ENCODE peak calls at places on chromosomes 16 and 17, in five cellular contexts. Q, D, K, T and R are unnamed samples.

GRCh38 chr16:22008215-22009142 is 568 bp downstream of the MOSMO start:
- DNase-seq in Q (no peak), D (no peak), K (no peak), T (no peak), R (no peak)

GRCh38 chr16:83810906-83811305 is 3.1 kb downstream of the HSBP1 start:
- DNase-seq in Q (no peak), D (no peak), K (no peak), T (no peak), R (no peak)

GRCh38 chr16:81080233-81080632 is 3.2 kb upstream of the C16orf46 start:
- DNase-seq in Q (no peak), D (no peak), K (no peak), T (no peak), R (no peak)

GRCh38 chr17:75239214-75239613 is 22.2 kb downstream of the GGA3 start:
- DNase-seq in Q (no peak), D (no peak), K (no peak), T (no peak), R (no peak)

GRCh38 chr17:79033741-79034501 is 10.0 kb downstream of the C1QTNF1 start:
- DNase-seq in Q (no peak), D (no peak), K (no peak), T (no peak), R (no peak)

GRCh38 chr17:78992542-78993212 is 13.0 kb upstream of the LGALS3BP start:
- DNase-seq in Q (no peak), D (no peak), K (no peak), T (no peak), R (no peak)

GRCh38 chr17:76365256-76365903 is 11.7 kb upstream of the PRPSAP1 start:
- DNase-seq in Q (peak), D (no peak), K (no peak), T (no peak), R (peak)

GRCh38 chr16:81224836-81225235 is 13.7 kb upstream of the BCO1 start:
- DNase-seq in Q (no peak), D (no peak), K (no peak), T (no peak), R (no peak)

GRCh38 chr16:30018731-30019158 is 4.3 kb upstream of the C16orf92 start:
- DNase-seq in Q (no peak), D (no peak), K (no peak), T (no peak), R (no peak)

GRCh38 chr16:10770907-10771306 is 27.3 kb downstream of the NUBP1 start:
- DNase-seq in Q (no peak), D (no peak), K (no peak), T (no peak), R (no peak)

GRCh38 chr17:41553987-41554680 is 17.7 kb downstream of the KRT9 start:
- DNase-seq in Q (no peak), D (no peak), K (no peak), T (no peak), R (no peak)

GRCh38 chr16:12881771-12882170 is 19.6 kb upstream of the SHISA9 start:
- DNase-seq in Q (no peak), D (no peak), K (no peak), T (no peak), R (no peak)

GRCh38 chr17:63939884-63940283 is 7.8 kb upstream of the CD79B start:
- DNase-seq in Q (no peak), D (no peak), K (no peak), T (no peak), R (no peak)

GRCh38 chr17:62630365-62631085 is 3.1 kb downstream of the MRC2 start:
- DNase-seq in Q (peak), D (no peak), K (no peak), T (no peak), R (no peak)

GRCh38 chr17:16568541-16569357 is at the start of gene ZNF287:
- DNase-seq in Q (peak), D (no peak), K (peak), T (peak), R (no peak)

GRCh38 chr17:9104370-9105041 is 83.2 kb downstream of the NTN1 start:
- DNase-seq in Q (no peak), D (no peak), K (no peak), T (no peak), R (no peak)

GRCh38 chr17:6959700-6960099 is 36.1 kb upstream of the ALOX12 start:
- DNase-seq in Q (no peak), D (no peak), K (no peak), T (no peak), R (no peak)

GRCh38 chr17:34234616-34235015 is 20.5 kb upstream of the CCL2 start:
- DNase-seq in Q (no peak), D (no peak), K (no peak), T (no peak), R (no peak)

GRCh38 chr16:21997693-21998480 is 3.0 kb downstream of the PDZD9 start:
- DNase-seq in Q (no peak), D (no peak), K (no peak), T (no peak), R (no peak)

DNA sequence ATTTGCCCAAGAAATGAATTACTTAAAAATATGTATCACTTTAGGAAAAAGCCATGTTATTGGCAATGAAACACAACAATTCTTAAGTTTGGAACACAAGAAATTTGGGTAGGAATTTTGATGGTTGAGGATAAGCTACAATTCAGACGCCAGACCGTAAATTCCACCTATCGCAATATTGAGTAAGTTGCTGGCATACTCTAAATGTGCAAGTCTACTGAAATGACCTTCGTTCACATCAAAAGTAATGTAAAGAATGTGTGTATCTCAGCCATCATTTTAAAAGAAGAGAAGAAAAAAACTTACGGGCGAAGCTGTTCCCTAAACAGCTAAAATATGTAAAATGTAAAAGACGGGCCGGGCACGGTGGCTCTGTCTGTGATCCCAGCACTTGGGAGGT is 33.4 kb downstream of the UBE2G1 start:
- DNase-seq in Q (no peak), D (no peak), K (no peak), T (no peak), R (no peak)
- TF ChIP-seq ZNF274 in Q (no peak), D (no peak), K (no peak), T (no peak), R (no peak)

DNA sequence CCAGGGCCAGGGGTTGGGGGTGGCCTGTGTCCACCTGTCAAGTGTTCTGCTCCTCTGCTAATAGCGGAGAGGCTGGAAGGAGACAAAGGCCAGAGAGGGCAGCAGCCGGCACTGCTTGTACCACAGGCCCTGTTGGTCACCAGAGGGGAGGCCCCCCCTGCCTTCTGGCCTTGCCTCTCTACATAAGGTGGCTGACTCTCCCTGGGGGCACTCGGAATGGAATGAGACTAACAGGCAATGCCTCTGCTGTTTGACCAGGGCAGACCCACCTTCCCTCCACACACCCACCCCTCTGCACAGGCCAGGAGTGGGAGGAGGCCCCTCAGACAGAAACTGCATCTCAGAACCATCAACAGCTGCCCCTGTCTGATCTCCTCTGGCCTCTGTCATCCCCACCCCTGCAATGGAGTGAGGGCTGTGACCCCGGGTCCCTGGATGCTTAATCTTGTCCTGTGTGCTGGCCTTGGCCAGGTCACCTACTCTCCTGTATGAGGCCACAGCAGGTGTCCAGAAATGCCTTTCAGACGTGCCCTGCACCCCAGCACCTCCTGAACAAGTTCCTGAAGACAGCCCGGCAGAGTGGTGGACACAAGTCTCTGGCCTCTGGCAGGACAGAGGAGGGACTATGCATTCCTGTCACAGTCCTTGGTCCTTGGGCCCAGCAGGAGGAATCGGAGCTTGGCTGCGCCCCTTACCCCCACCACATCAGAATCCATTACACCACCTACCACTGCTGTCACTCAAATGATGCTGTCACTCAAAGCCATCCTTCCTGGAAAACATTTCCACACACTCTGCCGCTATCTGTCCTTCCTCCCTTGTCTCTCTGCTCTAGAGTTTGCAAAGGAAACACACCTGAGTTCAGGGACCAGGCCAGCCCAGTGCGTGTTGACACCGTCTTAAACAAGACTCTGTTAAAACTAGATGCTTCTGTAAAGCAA is 107.5 kb upstream of the ZNF750 start:
- DNase-seq in Q (no peak), D (no peak), K (no peak), T (no peak), R (no peak)
- TF ChIP-seq CTCF in Q (no peak), D (peak), K (no peak), T (no peak), R (peak)

GRCh38 chr17:48556534-48557401 is 11.9 kb upstream of the HOXB2 start:
- DNase-seq in Q (no peak), D (no peak), K (no peak), T (no peak), R (no peak)
- TF ChIP-seq EZH2 in Q (no peak), D (peak), K (peak), T (no peak), R (no peak)

DNA sequence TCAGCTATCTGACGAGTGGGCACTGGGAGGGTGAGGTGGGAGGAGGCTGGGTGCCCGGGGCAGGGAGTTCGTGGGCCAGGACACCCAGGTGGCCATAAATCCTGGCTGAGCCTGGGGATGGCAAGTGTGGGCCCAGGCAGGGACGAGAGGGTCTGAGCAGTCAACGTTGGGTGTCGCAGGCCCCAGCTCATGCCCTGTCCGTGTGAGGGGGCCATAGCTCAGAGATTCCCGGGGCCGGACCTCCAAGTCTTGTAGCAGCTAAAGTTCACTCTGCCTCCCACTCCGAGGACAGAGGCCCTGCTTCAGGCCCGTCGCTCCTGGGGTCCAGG is 34.4 kb downstream of the CTU2 start:
- DNase-seq in Q (no peak), D (no peak), K (no peak), T (no peak), R (no peak)
- TF ChIP-seq ZNF274 in Q (no peak), D (no peak), K (no peak), T (no peak), R (no peak)

DNA sequence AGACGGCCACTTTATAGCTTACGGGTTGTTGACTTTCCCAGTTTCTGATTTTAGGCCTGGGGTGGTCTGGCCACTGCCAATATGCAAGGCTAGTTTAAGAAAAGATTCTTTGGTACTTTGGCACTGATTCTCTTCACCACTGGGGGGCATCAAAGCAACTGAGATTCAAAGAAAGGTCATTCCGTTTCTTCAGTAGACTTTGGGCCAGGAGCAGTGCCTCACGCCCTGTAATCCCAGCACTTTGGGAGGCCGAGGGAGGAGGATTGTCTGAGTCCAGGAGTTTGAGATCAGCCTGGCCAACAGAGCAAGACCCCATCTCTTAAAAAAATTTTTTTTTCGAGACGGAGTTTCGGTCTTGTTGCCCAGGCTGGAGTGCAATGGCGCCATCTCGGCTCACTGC is 53.0 kb downstream of the RPA1 start:
- DNase-seq in Q (peak), D (peak), K (no peak), T (no peak), R (no peak)
- TF ChIP-seq CTCF in Q (peak), D (peak), K (no peak), T (peak), R (peak)

GRCh38 chr17:48960834-48961515 is 7.4 kb downstream of the GIP start:
- DNase-seq in Q (peak), D (peak), K (no peak), T (no peak), R (no peak)
- TF ChIP-seq EZH2 in Q (no peak), D (no peak), K (no peak), T (no peak), R (no peak)